ENCODE peak calls at places on chromosomes 3 and 15, in nine cellular contexts. O is CD8-positive, alpha-beta T cell; P is CD4-positive, alpha-beta memory T cell; H is transverse colon; W is fibroblast of lung; L is CD8-positive, alpha-beta memory T cell; X is body of pancreas; E is kidney; R is adrenal gland. A is an unnamed sample.

GRCh38 chr15:94439158-94439557 is 207.8 kb downstream of the MCTP2 start:
- DNase-seq in O (no peak), P (no peak), H (no peak), W (no peak), L (no peak), X (no peak), E (no peak), R (no peak), A (no peak)

GRCh38 chr15:38991126-38991525 is 426.5 kb upstream of the RASGRP1 start:
- DNase-seq in O (no peak), P (no peak), H (no peak), W (peak), L (no peak), X (no peak), E (no peak), R (no peak), A (no peak)

GRCh38 chr15:48696627-48697312 is 51.3 kb upstream of the FBN1 start:
- DNase-seq in O (no peak), P (no peak), H (no peak), W (peak), L (no peak), X (no peak), E (no peak), R (no peak), A (no peak)

GRCh38 chr3:149005424-149005823 is 14.1 kb downstream of the GYG1 start:
- DNase-seq in O (no peak), P (no peak), H (no peak), W (peak), L (no peak), X (no peak), E (no peak), R (no peak), A (no peak)

GRCh38 chr15:81274255-81274654 is 49.7 kb downstream of the STARD5 start:
- DNase-seq in O (no peak), P (no peak), H (no peak), W (no peak), L (no peak), X (no peak), E (no peak), R (no peak), A (no peak)

GRCh38 chr15:74174216-74174965 is 881 bp downstream of the ISLR start:
- DNase-seq in O (no peak), P (no peak), H (no peak), W (no peak), L (no peak), X (peak), E (peak), R (no peak), A (no peak)

GRCh38 chr3:46471371-46471914 is 6.7 kb upstream of the LTF start:
- DNase-seq in O (no peak), P (no peak), H (no peak), W (no peak), L (no peak), X (no peak), E (no peak), R (no peak), A (no peak)

GRCh38 chr15:80404719-80405553 is 754 bp downstream of the ARNT2 start:
- DNase-seq in O (no peak), P (no peak), H (no peak), W (peak), L (no peak), X (peak), E (peak), R (no peak), A (peak)

GRCh38 chr3:86785381-86785780 is 205.6 kb downstream of the VGLL3 start:
- DNase-seq in O (no peak), P (no peak), H (no peak), W (peak), L (no peak), X (no peak), E (no peak), R (no peak), A (no peak)

GRCh38 chr3:55180936-55181535 is 253.2 kb upstream of the LRTM1 start:
- DNase-seq in O (no peak), P (no peak), H (no peak), W (no peak), L (no peak), X (peak), E (no peak), R (peak), A (no peak)

GRCh38 chr3:172522871-172523818 is at the start of gene TNFSF10:
- DNase-seq in O (peak), P (peak), H (peak), W (peak), L (peak), X (peak), E (peak), R (peak), A (no peak)

GRCh38 chr3:143707848-143708247 is 140.4 kb downstream of the SLC9A9 start:
- DNase-seq in O (no peak), P (no peak), H (no peak), W (peak), L (no peak), X (no peak), E (no peak), R (no peak), A (no peak)

GRCh38 chr3:171347017-171347979 is 112.9 kb downstream of the TNIK start:
- DNase-seq in O (no peak), P (no peak), H (no peak), W (peak), L (no peak), X (no peak), E (no peak), R (peak), A (no peak)
- H3K27ac ChIP-seq in O (no peak), P (no peak), H (no peak), W (no peak), L (no peak), X (no peak), E (no peak), R (no peak), A (peak)

GRCh38 chr15:60419752-60420151 is 22.0 kb upstream of the ANXA2 start:
- DNase-seq in O (no peak), P (no peak), H (no peak), W (peak), L (no peak), X (no peak), E (no peak), R (no peak), A (no peak)
- H3K27ac ChIP-seq in O (no peak), P (no peak), H (no peak), W (no peak), L (no peak), X (no peak), E (no peak), R (no peak), A (no peak)

GRCh38 chr3:173743111-173743510 is 345.6 kb downstream of the NLGN1 start:
- DNase-seq in O (no peak), P (no peak), H (no peak), W (peak), L (no peak), X (no peak), E (no peak), R (no peak), A (no peak)

GRCh38 chr3:173742491-173742890 is 344.9 kb downstream of the NLGN1 start:
- DNase-seq in O (no peak), P (no peak), H (no peak), W (no peak), L (no peak), X (no peak), E (no peak), R (no peak), A (no peak)

GRCh38 chr3:173737167-173737808 is 339.7 kb downstream of the NLGN1 start:
- DNase-seq in O (no peak), P (no peak), H (no peak), W (no peak), L (no peak), X (no peak), E (no peak), R (no peak), A (no peak)

GRCh38 chr3:173743512-173743911 is 346.0 kb downstream of the NLGN1 start:
- DNase-seq in O (no peak), P (no peak), H (no peak), W (no peak), L (no peak), X (no peak), E (no peak), R (no peak), A (no peak)

DNA sequence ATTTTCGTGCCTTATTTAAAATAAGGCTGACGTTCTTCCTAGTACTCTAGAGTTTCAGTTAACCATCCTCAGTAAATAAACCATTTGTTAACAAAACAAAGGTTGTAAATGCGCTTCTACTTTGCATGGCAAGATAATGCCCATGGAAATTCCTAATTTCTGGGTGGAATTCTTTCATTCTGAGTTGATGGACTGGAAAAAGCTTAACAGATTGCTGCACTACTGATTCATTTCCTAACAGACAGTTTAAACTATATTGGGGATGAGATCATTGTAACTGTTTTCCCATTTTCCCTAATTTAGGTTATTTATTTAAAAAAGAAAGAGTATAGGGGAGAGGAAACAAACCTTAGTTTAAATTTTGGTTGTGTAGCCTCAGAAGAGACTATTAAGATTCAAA is 342.2 kb downstream of the NLGN1 start:
- DNase-seq in O (no peak), P (no peak), H (no peak), W (peak), L (no peak), X (no peak), E (no peak), R (no peak), A (no peak)
- H3K27ac ChIP-seq in O (no peak), P (no peak), H (no peak), W (no peak), L (no peak), X (no peak), E (no peak), R (no peak), A (no peak)

DNA sequence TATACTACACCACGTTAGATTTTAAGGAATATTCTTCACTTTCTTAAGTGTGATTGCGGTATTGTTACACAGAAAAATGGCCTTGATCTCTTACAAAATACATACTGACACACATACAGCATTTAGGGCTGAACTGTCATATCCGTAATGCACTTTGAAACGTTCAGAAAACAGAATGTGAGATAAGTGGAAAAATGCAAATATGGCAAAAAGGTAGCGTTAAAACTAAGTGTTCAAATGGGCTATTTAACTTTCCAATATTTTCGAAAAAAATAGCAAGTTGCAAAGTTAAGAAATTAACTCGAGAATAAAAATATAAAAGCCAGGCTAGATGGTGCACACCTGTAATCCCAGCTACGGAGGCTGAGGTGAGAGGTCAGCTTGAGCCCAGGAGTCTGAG is 1.7 kb downstream of the ZNF280D start:
- DNase-seq in O (no peak), P (no peak), H (no peak), W (no peak), L (no peak), X (no peak), E (no peak), R (no peak), A (no peak)
- H3K27ac ChIP-seq in O (no peak), P (no peak), H (peak), W (peak), L (peak), X (no peak), E (no peak), R (no peak), A (peak)

DNA sequence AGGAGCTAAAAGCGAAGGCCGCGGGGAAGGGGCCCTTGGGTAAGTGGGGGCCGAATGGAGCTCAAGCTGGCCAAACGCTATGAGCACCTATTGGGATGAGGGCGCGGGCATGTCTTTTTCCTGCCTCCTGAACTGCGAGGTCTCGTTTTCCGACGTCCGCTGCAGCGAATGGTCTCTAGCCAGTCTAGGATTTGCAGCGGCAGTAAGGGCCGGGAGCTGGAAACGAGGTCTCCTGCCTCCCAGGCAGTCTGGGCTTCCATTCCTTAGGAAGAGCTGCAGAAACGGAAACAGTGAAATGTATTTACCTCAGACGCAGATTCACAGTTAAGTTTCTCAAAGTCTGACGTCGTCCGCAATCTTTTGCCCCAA is 517 bp downstream of the TMA7 start:
- DNase-seq in O (no peak), P (peak), H (peak), W (peak), L (peak), X (no peak), E (peak), R (peak), A (no peak)
- H3K27ac ChIP-seq in O (peak), P (peak), H (peak), W (peak), L (peak), X (peak), E (peak), R (peak), A (peak)

GRCh38 chr3:43153189-43154083 is 47.6 kb upstream of the POMGNT2 start:
- DNase-seq in O (no peak), P (no peak), H (peak), W (peak), L (no peak), X (peak), E (peak), R (peak), A (peak)
- H3K27ac ChIP-seq in O (no peak), P (no peak), H (peak), W (peak), L (no peak), X (no peak), E (no peak), R (no peak), A (peak)

GRCh38 chr3:113128386-113129015 is 82.9 kb upstream of the BOC start:
- DNase-seq in O (no peak), P (no peak), H (no peak), W (peak), L (no peak), X (no peak), E (no peak), R (no peak), A (no peak)
- H3K27ac ChIP-seq in O (no peak), P (no peak), H (no peak), W (no peak), L (no peak), X (no peak), E (no peak), R (no peak), A (no peak)